ENCODE peak calls at places on chromosomes 7 and 10, in four cellular contexts. W, N, O and C are unnamed samples.

GRCh38 chr7:84682543-84682942 is 488.0 kb upstream of the SEMA3A start:
- DNase-seq in W (no peak), N (no peak), O (no peak), C (no peak)

GRCh38 chr7:36549003-36549402 is 159.3 kb downstream of the ANLN start:
- DNase-seq in W (no peak), N (no peak), O (no peak), C (no peak)

GRCh38 chr7:2450198-2451107 is 25.7 kb downstream of the GRIFIN start:
- DNase-seq in W (no peak), N (no peak), O (no peak), C (no peak)

GRCh38 chr10:46229144-46229563 is 57.6 kb upstream of the ANTXRL start:
- DNase-seq in W (no peak), N (no peak), O (no peak), C (no peak)

GRCh38 chr7:139629392-139630082 is 106.1 kb downstream of the CLEC2L start:
- DNase-seq in W (no peak), N (no peak), O (no peak), C (no peak)

GRCh38 chr7:157429680-157430224 is 92.9 kb downstream of the DNAJB6 start:
- DNase-seq in W (no peak), N (no peak), O (no peak), C (no peak)

GRCh38 chr7:157010588-157011332 is at the start of gene MNX1:
- DNase-seq in W (peak; percentile 24), N (no peak), O (peak; percentile 66), C (no peak)

GRCh38 chr10:27760867-27761266 is 15.2 kb upstream of the MKX start:
- DNase-seq in W (no peak), N (no peak), O (no peak), C (no peak)

GRCh38 chr10:119305860-119306513 is 98.6 kb downstream of the GRK5 start:
- DNase-seq in W (peak; percentile 70), N (peak; percentile 96), O (peak; percentile 98), C (no peak)

GRCh38 chr7:76206633-76207032 is 4.9 kb downstream of the SRRM3 start:
- DNase-seq in W (no peak), N (no peak), O (no peak), C (no peak)

GRCh38 chr10:97066877-97067555 is 118.7 kb downstream of the SLIT1 start:
- DNase-seq in W (no peak), N (no peak), O (no peak), C (no peak)

GRCh38 chr7:93016681-93017349 is 101.0 kb downstream of the SAMD9 start:
- DNase-seq in W (no peak), N (no peak), O (no peak), C (no peak)

GRCh38 chr7:114409750-114410149 is 4.9 kb upstream of the FOXP2 start:
- DNase-seq in W (no peak), N (no peak), O (no peak), C (no peak)

GRCh38 chr7:122768827-122769226 is 66.1 kb upstream of the RNF148 start:
- DNase-seq in W (no peak), N (no peak), O (no peak), C (no peak)

GRCh38 chr7:67462781-67463191 is 466.2 kb downstream of the TYW1 start:
- DNase-seq in W (no peak), N (no peak), O (no peak), C (no peak)

GRCh38 chr10:99467236-99467999 is 37.0 kb upstream of the GOT1 start:
- DNase-seq in W (no peak), N (no peak), O (peak; percentile 22), C (no peak)

GRCh38 chr10:86160890-86161585 is 205.6 kb downstream of the GRID1 start:
- DNase-seq in W (no peak), N (no peak), O (no peak), C (no peak)

GRCh38 chr7:126702242-126703016 is 550.3 kb downstream of the GRM8 start:
- DNase-seq in W (no peak), N (no peak), O (no peak), C (no peak)

GRCh38 chr7:71566991-71567390 is 435.0 kb downstream of the GALNT17 start:
- DNase-seq in W (no peak), N (no peak), O (no peak), C (no peak)

GRCh38 chr10:78571286-78571685 is 497.5 kb upstream of the ZMIZ1 start:
- DNase-seq in W (no peak), N (no peak), O (no peak), C (no peak)

GRCh38 chr7:94313926-94314325 is 80.8 kb upstream of the COL1A2 start:
- DNase-seq in W (no peak), N (no peak), O (no peak), C (no peak)

GRCh38 chr10:78307576-78307975 is 273.9 kb downstream of the RPS24 start:
- DNase-seq in W (no peak), N (peak; percentile 60), O (no peak), C (no peak)

GRCh38 chr7:92506363-92506762 is 22.0 kb downstream of the PEX1 start:
- DNase-seq in W (no peak), N (no peak), O (no peak), C (no peak)

GRCh38 chr7:108415821-108416536 is 40.3 kb downstream of the NRCAM start:
- DNase-seq in W (no peak), N (no peak), O (peak; percentile 83), C (no peak)

GRCh38 chr7:112520787-112521186 is 40.0 kb downstream of the LSMEM1 start:
- DNase-seq in W (no peak), N (peak; percentile 26), O (no peak), C (no peak)

GRCh38 chr10:128710795-128711183 is 584.6 kb upstream of the MKI67 start:
- DNase-seq in W (no peak), N (no peak), O (no peak), C (no peak)

GRCh38 chr7:151838861-151839381 is 38.0 kb downstream of the PRKAG2 start:
- DNase-seq in W (peak; percentile 10), N (no peak), O (no peak), C (no peak)